ENCODE peak calls at places on chromosomes 1 and 21, in ten cellular contexts. One of them, this sample, is unnamed.

GRCh38 chr1:60978421-60979357 is 103.7 kb upstream of the NFIA start:
- DNase-seq in heart left ventricle: no peak
- DNase-seq in tibial nerve: no peak
- DNase-seq in suprapubic skin: peak
- DNase-seq in stomach: peak
- DNase-seq in breast epithelium: no peak
- DNase-seq in A549: peak
- DNase-seq in NB4: peak
- DNase-seq in right lobe of liver: peak
- DNase-seq in K562: peak
- DNase-seq in this sample: peak

GRCh38 chr1:155013632-155014031 is 11.0 kb downstream of the ZBTB7B start:
- DNase-seq in A549: no peak
- DNase-seq in heart left ventricle: no peak
- DNase-seq in breast epithelium: no peak
- DNase-seq in NB4: peak
- DNase-seq in tibial nerve: no peak
- DNase-seq in stomach: no peak
- DNase-seq in K562: peak
- DNase-seq in right lobe of liver: peak
- DNase-seq in suprapubic skin: no peak
- DNase-seq in this sample: peak

GRCh38 chr1:88685239-88685604 is 1.1 kb downstream of the PKN2 start:
- DNase-seq in stomach: no peak
- DNase-seq in right lobe of liver: no peak
- DNase-seq in tibial nerve: no peak
- DNase-seq in A549: no peak
- DNase-seq in K562: no peak
- DNase-seq in suprapubic skin: no peak
- DNase-seq in NB4: no peak
- DNase-seq in heart left ventricle: no peak
- DNase-seq in breast epithelium: no peak
- DNase-seq in this sample: peak

GRCh38 chr1:225366552-225366951 is 61.3 kb downstream of the LBR start:
- DNase-seq in tibial nerve: no peak
- DNase-seq in K562: no peak
- DNase-seq in right lobe of liver: no peak
- DNase-seq in suprapubic skin: no peak
- DNase-seq in A549: no peak
- DNase-seq in breast epithelium: no peak
- DNase-seq in heart left ventricle: no peak
- DNase-seq in NB4: no peak
- DNase-seq in stomach: no peak
- DNase-seq in this sample: no peak

GRCh38 chr1:226625326-226625725 is 76.8 kb downstream of the STUM start:
- DNase-seq in stomach: no peak
- DNase-seq in suprapubic skin: peak
- DNase-seq in breast epithelium: no peak
- DNase-seq in K562: no peak
- DNase-seq in NB4: no peak
- DNase-seq in A549: no peak
- DNase-seq in right lobe of liver: no peak
- DNase-seq in tibial nerve: no peak
- DNase-seq in heart left ventricle: no peak
- DNase-seq in this sample: no peak

GRCh38 chr1:10508511-10508951 is 33.8 kb downstream of the PEX14 start:
- DNase-seq in heart left ventricle: no peak
- DNase-seq in NB4: peak
- DNase-seq in tibial nerve: no peak
- DNase-seq in breast epithelium: no peak
- DNase-seq in A549: no peak
- DNase-seq in stomach: no peak
- DNase-seq in suprapubic skin: no peak
- DNase-seq in K562: no peak
- DNase-seq in right lobe of liver: no peak
- DNase-seq in this sample: no peak

GRCh38 chr1:30684881-30685795 is 38.2 kb downstream of the MATN1 start:
- DNase-seq in tibial nerve: no peak
- DNase-seq in K562: peak
- DNase-seq in suprapubic skin: no peak
- DNase-seq in breast epithelium: no peak
- DNase-seq in stomach: peak
- DNase-seq in heart left ventricle: peak
- DNase-seq in NB4: no peak
- DNase-seq in right lobe of liver: peak
- DNase-seq in A549: peak
- DNase-seq in this sample: no peak

GRCh38 chr21:32717851-32718316 is 9.9 kb downstream of the SYNJ1 start:
- DNase-seq in K562: no peak
- DNase-seq in NB4: peak
- DNase-seq in heart left ventricle: no peak
- DNase-seq in right lobe of liver: no peak
- DNase-seq in suprapubic skin: no peak
- DNase-seq in breast epithelium: no peak
- DNase-seq in tibial nerve: no peak
- DNase-seq in stomach: no peak
- DNase-seq in A549: no peak
- DNase-seq in this sample: no peak

GRCh38 chr1:171213559-171214454 is 28.7 kb downstream of the FMO2 start:
- DNase-seq in K562: no peak
- DNase-seq in right lobe of liver: no peak
- DNase-seq in breast epithelium: no peak
- DNase-seq in suprapubic skin: no peak
- DNase-seq in heart left ventricle: no peak
- DNase-seq in tibial nerve: no peak
- DNase-seq in stomach: no peak
- DNase-seq in NB4: no peak
- DNase-seq in A549: no peak
- DNase-seq in this sample: no peak

GRCh38 chr1:10788592-10789006 is 7.8 kb downstream of the CASZ1 start:
- DNase-seq in heart left ventricle: peak
- DNase-seq in breast epithelium: no peak
- DNase-seq in K562: no peak
- DNase-seq in stomach: peak
- DNase-seq in A549: peak
- DNase-seq in suprapubic skin: no peak
- DNase-seq in right lobe of liver: peak
- DNase-seq in tibial nerve: no peak
- DNase-seq in NB4: no peak
- DNase-seq in this sample: no peak

GRCh38 chr1:15940110-15941043 is 35.5 kb downstream of the ZBTB17 start:
- DNase-seq in suprapubic skin: no peak
- DNase-seq in stomach: peak
- DNase-seq in A549: no peak
- DNase-seq in heart left ventricle: no peak
- DNase-seq in tibial nerve: no peak
- DNase-seq in K562: no peak
- DNase-seq in right lobe of liver: no peak
- DNase-seq in breast epithelium: no peak
- DNase-seq in NB4: no peak
- DNase-seq in this sample: no peak

GRCh38 chr1:164725401-164725800 is 166.4 kb downstream of the PBX1 start:
- DNase-seq in breast epithelium: no peak
- DNase-seq in K562: no peak
- DNase-seq in right lobe of liver: no peak
- DNase-seq in tibial nerve: no peak
- DNase-seq in NB4: no peak
- DNase-seq in heart left ventricle: peak
- DNase-seq in stomach: no peak
- DNase-seq in suprapubic skin: no peak
- DNase-seq in A549: no peak
- DNase-seq in this sample: peak

GRCh38 chr1:160709715-160710114 is 1.9 kb downstream of the CD48 start:
- DNase-seq in heart left ventricle: no peak
- DNase-seq in tibial nerve: no peak
- DNase-seq in A549: no peak
- DNase-seq in K562: no peak
- DNase-seq in right lobe of liver: no peak
- DNase-seq in breast epithelium: no peak
- DNase-seq in stomach: no peak
- DNase-seq in NB4: no peak
- DNase-seq in suprapubic skin: no peak
- DNase-seq in this sample: no peak
- TF ChIP-seq POLR2A in heart left ventricle: no peak
- TF ChIP-seq POLR2A in tibial nerve: no peak
- TF ChIP-seq POLR2A in A549: no peak
- TF ChIP-seq POLR2A in K562: no peak
- TF ChIP-seq POLR2A in right lobe of liver: no peak
- TF ChIP-seq POLR2A in breast epithelium: no peak
- TF ChIP-seq POLR2A in stomach: no peak
- TF ChIP-seq POLR2A in NB4: no peak
- TF ChIP-seq POLR2A in suprapubic skin: no peak
- TF ChIP-seq POLR2A in this sample: no peak

GRCh38 chr1:23478896-23479790 is 4.8 kb downstream of the ASAP3 start:
- DNase-seq in A549: no peak
- DNase-seq in tibial nerve: peak
- DNase-seq in NB4: no peak
- DNase-seq in suprapubic skin: peak
- DNase-seq in right lobe of liver: peak
- DNase-seq in stomach: peak
- DNase-seq in K562: peak
- DNase-seq in breast epithelium: peak
- DNase-seq in heart left ventricle: peak
- DNase-seq in this sample: no peak
- TF ChIP-seq POLR2A in A549: no peak
- TF ChIP-seq POLR2A in tibial nerve: peak
- TF ChIP-seq POLR2A in NB4: no peak
- TF ChIP-seq POLR2A in suprapubic skin: peak
- TF ChIP-seq POLR2A in right lobe of liver: peak
- TF ChIP-seq POLR2A in stomach: no peak
- TF ChIP-seq POLR2A in K562: peak
- TF ChIP-seq POLR2A in breast epithelium: no peak
- TF ChIP-seq POLR2A in heart left ventricle: no peak
- TF ChIP-seq POLR2A in this sample: no peak

DNA sequence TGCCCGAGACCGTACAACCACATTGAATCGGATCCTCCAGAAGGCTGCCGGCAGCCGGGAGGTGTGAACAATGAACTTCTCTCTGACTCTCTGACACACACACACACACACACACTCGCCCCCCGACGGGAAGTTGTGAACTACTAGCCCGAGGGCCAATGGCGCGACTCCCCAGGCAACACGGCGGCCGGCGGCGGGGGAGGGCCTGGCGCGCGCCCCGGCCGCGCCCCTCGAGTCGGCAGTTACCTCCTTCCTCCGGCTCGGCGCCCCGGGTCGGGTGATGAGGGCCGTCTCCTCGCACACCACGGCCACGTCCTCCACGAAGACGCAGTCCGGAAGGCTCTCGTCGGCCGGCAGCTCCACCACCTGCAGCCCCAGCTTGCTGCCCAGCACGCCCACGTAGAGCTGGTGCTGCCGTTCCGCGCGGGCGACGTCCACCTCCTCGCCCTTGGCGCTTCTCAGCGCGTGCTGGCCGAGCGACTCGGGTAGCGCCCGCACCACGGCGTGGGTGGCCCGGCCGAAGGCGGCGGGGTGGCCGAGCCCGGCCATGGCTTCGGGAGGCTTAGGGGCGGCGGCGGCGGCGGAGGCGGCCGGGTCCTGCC is 361 bp downstream of the DDAH1 start:
- DNase-seq in suprapubic skin: peak
- DNase-seq in stomach: peak
- DNase-seq in heart left ventricle: peak
- DNase-seq in tibial nerve: peak
- DNase-seq in NB4: no peak
- DNase-seq in right lobe of liver: peak
- DNase-seq in A549: peak
- DNase-seq in breast epithelium: peak
- DNase-seq in K562: no peak
- DNase-seq in this sample: peak
- TF ChIP-seq POLR2A in suprapubic skin: no peak
- TF ChIP-seq POLR2A in stomach: peak
- TF ChIP-seq POLR2A in heart left ventricle: no peak
- TF ChIP-seq POLR2A in tibial nerve: peak
- TF ChIP-seq POLR2A in NB4: no peak
- TF ChIP-seq POLR2A in right lobe of liver: no peak
- TF ChIP-seq POLR2A in A549: peak
- TF ChIP-seq POLR2A in breast epithelium: no peak
- TF ChIP-seq POLR2A in K562: no peak
- TF ChIP-seq POLR2A in this sample: no peak

GRCh38 chr1:101300916-101301315 is 64.1 kb downstream of the S1PR1 start:
- DNase-seq in A549: no peak
- DNase-seq in heart left ventricle: no peak
- DNase-seq in tibial nerve: no peak
- DNase-seq in breast epithelium: no peak
- DNase-seq in right lobe of liver: no peak
- DNase-seq in NB4: no peak
- DNase-seq in suprapubic skin: no peak
- DNase-seq in K562: no peak
- DNase-seq in stomach: no peak
- DNase-seq in this sample: no peak

GRCh38 chr1:101299166-101299565 is 62.3 kb downstream of the S1PR1 start:
- DNase-seq in K562: no peak
- DNase-seq in suprapubic skin: no peak
- DNase-seq in stomach: no peak
- DNase-seq in breast epithelium: no peak
- DNase-seq in heart left ventricle: no peak
- DNase-seq in NB4: no peak
- DNase-seq in A549: no peak
- DNase-seq in right lobe of liver: no peak
- DNase-seq in tibial nerve: no peak
- DNase-seq in this sample: no peak

GRCh38 chr1:101299710-101300109 is 62.9 kb downstream of the S1PR1 start:
- DNase-seq in tibial nerve: no peak
- DNase-seq in breast epithelium: no peak
- DNase-seq in suprapubic skin: no peak
- DNase-seq in right lobe of liver: no peak
- DNase-seq in stomach: no peak
- DNase-seq in heart left ventricle: no peak
- DNase-seq in NB4: no peak
- DNase-seq in A549: no peak
- DNase-seq in K562: no peak
- DNase-seq in this sample: no peak

GRCh38 chr1:101301446-101301845 is 64.6 kb downstream of the S1PR1 start:
- DNase-seq in tibial nerve: no peak
- DNase-seq in K562: no peak
- DNase-seq in right lobe of liver: no peak
- DNase-seq in stomach: no peak
- DNase-seq in NB4: no peak
- DNase-seq in heart left ventricle: no peak
- DNase-seq in A549: no peak
- DNase-seq in breast epithelium: no peak
- DNase-seq in suprapubic skin: no peak
- DNase-seq in this sample: no peak

DNA sequence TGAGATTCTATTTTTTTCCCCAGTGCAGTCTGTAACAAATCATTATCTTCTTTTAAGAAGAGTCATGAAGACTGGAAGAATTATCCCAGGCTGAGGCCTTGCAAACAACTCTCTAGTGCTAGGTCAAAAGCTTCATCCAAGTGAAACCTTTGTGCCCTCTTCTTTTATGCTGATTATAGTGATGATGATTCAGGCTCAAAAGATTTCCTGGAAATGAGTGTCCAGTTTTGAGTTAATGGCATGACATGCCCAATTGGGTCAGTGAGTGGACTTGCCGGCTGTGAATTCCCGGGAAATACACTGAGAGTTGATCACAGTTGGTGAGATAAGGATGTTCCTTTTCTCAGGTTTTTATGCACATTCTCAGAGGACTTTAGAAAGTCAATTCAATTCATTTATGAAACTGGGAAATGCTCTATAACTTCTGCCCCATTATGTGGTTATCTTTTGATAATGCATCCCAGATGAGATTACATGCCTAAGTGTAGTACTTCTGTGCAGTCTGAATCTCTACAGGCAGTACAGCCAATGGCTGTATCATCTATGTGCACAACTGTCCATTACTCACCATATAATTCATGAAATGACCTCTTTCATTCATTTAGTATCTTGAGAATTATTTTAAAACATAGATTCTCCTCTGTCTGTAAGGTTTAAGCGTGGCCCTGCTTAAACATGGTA is 66.2 kb downstream of the S1PR1 start:
- DNase-seq in A549: no peak
- DNase-seq in suprapubic skin: no peak
- DNase-seq in right lobe of liver: no peak
- DNase-seq in heart left ventricle: no peak
- DNase-seq in breast epithelium: no peak
- DNase-seq in NB4: no peak
- DNase-seq in stomach: no peak
- DNase-seq in tibial nerve: no peak
- DNase-seq in K562: no peak
- DNase-seq in this sample: no peak
- TF ChIP-seq POLR2A in A549: no peak
- TF ChIP-seq POLR2A in suprapubic skin: no peak
- TF ChIP-seq POLR2A in right lobe of liver: no peak
- TF ChIP-seq POLR2A in heart left ventricle: no peak
- TF ChIP-seq POLR2A in breast epithelium: no peak
- TF ChIP-seq POLR2A in NB4: no peak
- TF ChIP-seq POLR2A in stomach: no peak
- TF ChIP-seq POLR2A in tibial nerve: no peak
- TF ChIP-seq POLR2A in K562: no peak
- TF ChIP-seq POLR2A in this sample: no peak